ENCODE peak calls at places on chromosome 1, in four cellular contexts. B, Y, U and P are unnamed samples.

GRCh38 chr1:37905624-37906196 is 41.1 kb downstream of the INPP5B start:
- DNase-seq in B (no peak), Y (no peak), U (no peak), P (no peak)

GRCh38 chr1:187197685-187198084 is 368.9 kb downstream of the PLA2G4A start:
- DNase-seq in B (no peak), Y (no peak), U (no peak), P (no peak)

GRCh38 chr1:203282720-203283542 is 22.4 kb upstream of the BTG2 start:
- DNase-seq in B (no peak), Y (no peak), U (no peak), P (no peak)

GRCh38 chr1:5481889-5482288 is 510.3 kb downstream of the NPHP4 start:
- DNase-seq in B (no peak), Y (no peak), U (no peak), P (no peak)

GRCh38 chr1:44999232-44999631 is 11.9 kb downstream of the HECTD3 start:
- DNase-seq in B (no peak), Y (no peak), U (no peak), P (no peak)

GRCh38 chr1:204294371-204294770 is 65.4 kb downstream of the PLEKHA6 start:
- DNase-seq in B (no peak), Y (no peak), U (no peak), P (peak; percentile 50)

GRCh38 chr1:183642166-183642565 is 6.6 kb upstream of the ARPC5 start:
- DNase-seq in B (no peak), Y (no peak), U (no peak), P (no peak)

GRCh38 chr1:41368384-41368783 is 7.2 kb downstream of the FOXO6 start:
- DNase-seq in B (no peak), Y (no peak), U (no peak), P (no peak)